ENCODE peak calls at places on chromosomes 4 and X, in ten cellular contexts. I is neural crest cell; B is NCI-H2081; N is NCI-H774; T is RWPE1; L is ACHN; E is AG08396; Q is GM20000; M is HEK293T; H is activated T-helper 9 cell treated with anti-CD3 and anti-CD28 coated beads, Interleukin-2, amount 50 U/mL, for 16 hours. J is an unnamed sample.
A peak's percentile ranks its signal among the peaks of the same experiment; 100 is the strongest.

GRCh38 chr4:39037491-39037825 is 5.2 kb upstream of the TMEM156 start:
- DNase-seq in I (no peak), B (no peak), N (no peak), T (peak; percentile 59), L (peak; percentile 7), E (peak; percentile 17), Q (no peak), M (no peak), H (no peak), J (no peak)

GRCh38 chrX:51568586-51568985 is 50.1 kb downstream of the CENPVL3 start:
- DNase-seq in I (no peak), B (no peak), N (no peak), T (peak; percentile 52), L (no peak), E (peak; percentile 22), Q (no peak), M (no peak), H (no peak), J (no peak)

GRCh38 chrX:30489323-30489722 is 88.2 kb downstream of the TASL start:
- DNase-seq in I (no peak), B (no peak), N (no peak), T (no peak), L (no peak), E (no peak), Q (no peak), M (no peak), H (no peak), J (no peak)

GRCh38 chr4:101555341-101555880 is 208.1 kb upstream of the PPP3CA start:
- DNase-seq in I (no peak), B (no peak), N (no peak), T (no peak), L (no peak), E (no peak), Q (no peak), M (no peak), H (no peak), J (no peak)

GRCh38 chr4:40046311-40046980 is 10.2 kb upstream of the N4BP2 start:
- DNase-seq in I (no peak), B (no peak), N (peak; percentile 57), T (no peak), L (no peak), E (peak; percentile 37), Q (no peak), M (peak; percentile 7), H (no peak), J (no peak)

GRCh38 chr4:82833696-82834313 is 35.2 kb upstream of the SCD5 start:
- DNase-seq in I (no peak), B (no peak), N (no peak), T (peak; percentile 60), L (peak; percentile 39), E (peak; percentile 66), Q (no peak), M (peak; percentile 41), H (no peak), J (no peak)

GRCh38 chr4:186272699-186273370 is 6.8 kb downstream of the F11 start:
- DNase-seq in I (no peak), B (no peak), N (no peak), T (no peak), L (no peak), E (no peak), Q (no peak), M (no peak), H (no peak), J (no peak)

GRCh38 chr4:26021417-26022345 is 107.7 kb downstream of the SMIM20 start:
- DNase-seq in I (no peak), B (no peak), N (peak; percentile 52), T (no peak), L (no peak), E (no peak), Q (no peak), M (no peak), H (no peak), J (no peak)

GRCh38 chrX:96837808-96838207 is 45.9 kb upstream of the RPA4 start:
- DNase-seq in I (no peak), B (no peak), N (no peak), T (peak; percentile 11), L (peak; percentile 0), E (no peak), Q (no peak), M (no peak), H (no peak), J (no peak)

GRCh38 chrX:78643874-78644273 is 15.3 kb downstream of the RTL3 start:
- DNase-seq in I (no peak), B (no peak), N (no peak), T (no peak), L (no peak), E (no peak), Q (no peak), M (no peak), H (no peak), J (no peak)

GRCh38 chr4:140776551-140776950 is 20.4 kb upstream of the TBC1D9 start:
- DNase-seq in I (no peak), B (no peak), N (no peak), T (no peak), L (no peak), E (no peak), Q (no peak), M (no peak), H (no peak), J (no peak)

GRCh38 chr4:73257995-73258667 is 467 bp downstream of the ANKRD17 start:
- DNase-seq in I (no peak), B (peak; percentile 39), N (no peak), T (no peak), L (peak; percentile 25), E (peak; percentile 18), Q (no peak), M (peak; percentile 31), H (no peak), J (peak; percentile 40)

GRCh38 chrX:42944381-42944998 is 166.5 kb upstream of the PPP1R2C start:
- DNase-seq in I (no peak), B (no peak), N (no peak), T (no peak), L (no peak), E (no peak), Q (no peak), M (no peak), H (no peak), J (no peak)

GRCh38 chr4:75248770-75249467 is 265.3 kb downstream of the RCHY1 start:
- DNase-seq in I (no peak), B (peak; percentile 5), N (peak; percentile 31), T (peak; percentile 29), L (no peak), E (no peak), Q (no peak), M (no peak), H (no peak), J (peak; percentile 84)

GRCh38 chr4:84803720-84804119 is 162.8 kb downstream of the WDFY3 start:
- DNase-seq in I (no peak), B (no peak), N (no peak), T (no peak), L (no peak), E (no peak), Q (no peak), M (no peak), H (no peak), J (no peak)

GRCh38 chrX:413322-414201 is 26.9 kb upstream of the PPP2R3B start:
- DNase-seq in I (peak; percentile 20), B (no peak), N (no peak), T (no peak), L (no peak), E (peak; percentile 62), Q (no peak), M (no peak), H (no peak), J (no peak)

GRCh38 chr4:139711461-139711860 is 45.8 kb downstream of the MGST2 start:
- DNase-seq in I (no peak), B (no peak), N (no peak), T (no peak), L (peak; percentile 50), E (no peak), Q (no peak), M (no peak), H (no peak), J (no peak)

GRCh38 chrX:74234829-74235228 is 69.2 kb upstream of the ZCCHC13 start:
- DNase-seq in I (no peak), B (no peak), N (no peak), T (no peak), L (no peak), E (no peak), Q (no peak), M (no peak), H (no peak), J (no peak)

GRCh38 chrX:63282828-63283227 is 68.3 kb downstream of the SPIN4 start:
- DNase-seq in I (no peak), B (no peak), N (no peak), T (no peak), L (no peak), E (no peak), Q (no peak), M (no peak), H (no peak), J (no peak)

GRCh38 chr4:90995996-90996395 is 868.8 kb downstream of the CCSER1 start:
- DNase-seq in I (no peak), B (no peak), N (no peak), T (no peak), L (no peak), E (no peak), Q (no peak), M (no peak), H (no peak), J (no peak)

GRCh38 chrX:49155243-49155899 is 7.2 kb upstream of the MAGIX start:
- DNase-seq in I (peak; percentile 9), B (no peak), N (no peak), T (peak; percentile 70), L (no peak), E (peak; percentile 50), Q (peak; percentile 47), M (no peak), H (no peak), J (peak; percentile 63)

GRCh38 chrX:758917-759316 is 128.3 kb downstream of the SHOX start:
- DNase-seq in I (no peak), B (no peak), N (no peak), T (no peak), L (no peak), E (no peak), Q (no peak), M (no peak), H (no peak), J (no peak)

GRCh38 chr4:169103966-169104412 is 93.9 kb upstream of the CBR4 start:
- DNase-seq in I (no peak), B (peak; percentile 65), N (no peak), T (peak; percentile 34), L (no peak), E (no peak), Q (no peak), M (no peak), H (no peak), J (no peak)

GRCh38 chrX:123965712-123966111 is 4.2 kb downstream of the STAG2 start:
- DNase-seq in I (no peak), B (no peak), N (no peak), T (no peak), L (no peak), E (no peak), Q (no peak), M (no peak), H (no peak), J (no peak)

GRCh38 chr4:55547461-55547770 is 707 bp upstream of the CLOCK start:
- DNase-seq in I (peak; percentile 59), B (no peak), N (no peak), T (no peak), L (peak; percentile 59), E (no peak), Q (no peak), M (no peak), H (no peak), J (peak; percentile 33)

GRCh38 chr4:83237591-83237990 is 47.0 kb downstream of the COQ2 start:
- DNase-seq in I (no peak), B (no peak), N (no peak), T (no peak), L (no peak), E (no peak), Q (no peak), M (peak; percentile 30), H (no peak), J (no peak)

GRCh38 chrX:16239211-16239610 is 71.9 kb downstream of the MAGEB17 start:
- DNase-seq in I (no peak), B (no peak), N (no peak), T (peak; percentile 52), L (peak; percentile 70), E (peak; percentile 66), Q (no peak), M (no peak), H (no peak), J (peak; percentile 85)

GRCh38 chr4:143986173-143986572 is 33.0 kb downstream of the GYPB start:
- DNase-seq in I (peak; percentile 2), B (no peak), N (no peak), T (no peak), L (no peak), E (no peak), Q (no peak), M (no peak), H (no peak), J (no peak)

J was measured in COLO829.